ENCODE peak calls at places on chromosomes 5 and 9, in six cellular contexts. B is type B pancreatic cell, T is dorsolateral prefrontal cortex, O is heart right ventricle, L is choroid plexus epithelial cell, X is A549. Y is an unnamed sample.
A peak's percentile ranks its signal among the peaks of the same experiment; 100 is the strongest.

GRCh38 chr5:155024015-155024414 is 10.5 kb downstream of the KIF4B start:
- DNase-seq in O (no peak), B (no peak), T (no peak), X (no peak), L (no peak), Y (no peak)

GRCh38 chr9:133101356-133102189 is 19.5 kb downstream of the RALGDS start:
- DNase-seq in O (no peak), X (no peak), B (no peak), T (no peak), L (no peak), Y (no peak)

GRCh38 chr5:176441921-176442323 is 6.3 kb upstream of the FAF2 start:
- DNase-seq in T (no peak), L (peak; percentile 41), B (no peak), O (no peak), X (no peak), Y (no peak)

GRCh38 chr9:87039809-87040392 is 92.6 kb upstream of the GAS1 start:
- DNase-seq in B (no peak), O (no peak), L (no peak), T (no peak), X (no peak), Y (no peak)

GRCh38 chr5:2755811-2756210 is 4.3 kb upstream of the IRX2 start:
- DNase-seq in L (no peak), B (no peak), X (no peak), O (no peak), T (no peak), Y (no peak)

GRCh38 chr5:133113331-133114061 is 61.7 kb downstream of the HSPA4 start:
- DNase-seq in X (no peak), T (peak; percentile 36), L (peak; percentile 63), B (no peak), O (no peak), Y (no peak)

GRCh38 chr9:114779352-114779845 is 26.4 kb downstream of the TNFSF15 start:
- DNase-seq in T (no peak), X (peak; percentile 56), L (no peak), O (peak; percentile 14), B (no peak), Y (no peak)

GRCh38 chr9:95574176-95574575 is 57.4 kb upstream of the PTCH1 start:
- DNase-seq in O (no peak), X (no peak), L (no peak), B (no peak), T (no peak), Y (no peak)

GRCh38 chr9:95379630-95380029 is 62.1 kb upstream of the FANCC start:
- DNase-seq in T (no peak), X (no peak), L (no peak), B (no peak), O (no peak), Y (no peak)

GRCh38 chr5:124581866-124582650 is 164.4 kb downstream of the ZNF608 start:
- DNase-seq in T (no peak), O (no peak), L (no peak), X (no peak), B (no peak), Y (no peak)

GRCh38 chr5:127536687-127537086 is 19.2 kb downstream of the PRRC1 start:
- DNase-seq in T (no peak), L (peak; percentile 38), B (no peak), O (no peak), X (peak; percentile 12), Y (no peak)

GRCh38 chr5:175816348-175816747 is 55.0 kb upstream of the CPLX2 start:
- DNase-seq in L (no peak), X (no peak), T (no peak), O (no peak), B (no peak), Y (no peak)

GRCh38 chr9:71249729-71250317 is 128.4 kb upstream of the TRPM3 start:
- DNase-seq in B (no peak), X (peak; percentile 55), O (no peak), L (peak; percentile 87), T (no peak), Y (no peak)

GRCh38 chr5:43042626-43043399 is 2.7 kb upstream of the ANXA2R start:
- DNase-seq in B (no peak), O (peak; percentile 74), L (peak; percentile 70), T (peak; percentile 63), X (no peak), Y (no peak)

GRCh38 chr9:92634712-92635605 is 35.0 kb downstream of the IPPK start:
- DNase-seq in B (peak; percentile 85), X (peak; percentile 92), O (peak; percentile 85), L (peak; percentile 87), T (peak; percentile 62), Y (peak; percentile 77)

GRCh38 chr5:57435701-57436134 is 46.9 kb downstream of the ACTBL2 start:
- DNase-seq in X (peak; percentile 30), B (no peak), O (no peak), T (no peak), L (peak; percentile 98), Y (no peak)

GRCh38 chr9:110762783-110763182 is 94.2 kb downstream of the MUSK start:
- DNase-seq in T (no peak), L (no peak), B (no peak), O (no peak), X (no peak), Y (no peak)

GRCh38 chr5:126972062-126972895 is 58.1 kb downstream of the MARCHF3 start:
- DNase-seq in T (no peak), B (no peak), X (no peak), O (no peak), L (peak; percentile 67), Y (no peak)

GRCh38 chr5:75363111-75363510 is 26.1 kb downstream of the HMGCR start:
- DNase-seq in O (no peak), L (no peak), T (no peak), X (no peak), B (no peak), Y (no peak)

GRCh38 chr9:121902483-121903135 is 190.5 kb downstream of the TTLL11 start:
- DNase-seq in L (peak; percentile 99), T (no peak), B (no peak), X (no peak), O (no peak), Y (no peak)

GRCh38 chr9:99491408-99492259 is 269.6 kb downstream of the SEC61B start:
- DNase-seq in B (no peak), L (peak; percentile 81), O (no peak), X (no peak), T (no peak), Y (no peak)

GRCh38 chr5:120464627-120465280 is 654 bp downstream of the PRR16 start:
- DNase-seq in T (peak; percentile 25), B (no peak), X (no peak), L (peak; percentile 65), O (peak; percentile 60), Y (no peak)

GRCh38 chr9:106286249-106286648 is 576.7 kb upstream of the ZNF462 start:
- DNase-seq in O (no peak), X (peak; percentile 0), B (no peak), T (no peak), L (no peak), Y (no peak)

GRCh38 chr9:136262671-136263178 is 17.1 kb upstream of the QSOX2 start:
- DNase-seq in O (no peak), L (no peak), T (no peak), B (no peak), X (no peak), Y (no peak)

GRCh38 chr9:95801797-95802196 is 73.7 kb upstream of the ERCC6L2 start:
- DNase-seq in T (no peak), O (no peak), L (no peak), X (no peak), B (no peak), Y (no peak)

GRCh38 chr9:126521976-126522590 is 91.6 kb upstream of the LMX1B start:
- DNase-seq in B (no peak), T (no peak), L (no peak), X (no peak), O (no peak), Y (no peak)

GRCh38 chr9:126523621-126524111 is 90.1 kb upstream of the LMX1B start:
- DNase-seq in X (no peak), O (no peak), L (no peak), B (no peak), T (no peak), Y (no peak)

GRCh38 chr9:126521551-126521950 is 92.2 kb upstream of the LMX1B start:
- DNase-seq in O (no peak), L (no peak), X (no peak), B (no peak), T (no peak), Y (no peak)

GRCh38 chr9:126524353-126525077 is 89.2 kb upstream of the LMX1B start:
- DNase-seq in X (no peak), O (no peak), T (no peak), B (no peak), L (no peak), Y (no peak)

DNA sequence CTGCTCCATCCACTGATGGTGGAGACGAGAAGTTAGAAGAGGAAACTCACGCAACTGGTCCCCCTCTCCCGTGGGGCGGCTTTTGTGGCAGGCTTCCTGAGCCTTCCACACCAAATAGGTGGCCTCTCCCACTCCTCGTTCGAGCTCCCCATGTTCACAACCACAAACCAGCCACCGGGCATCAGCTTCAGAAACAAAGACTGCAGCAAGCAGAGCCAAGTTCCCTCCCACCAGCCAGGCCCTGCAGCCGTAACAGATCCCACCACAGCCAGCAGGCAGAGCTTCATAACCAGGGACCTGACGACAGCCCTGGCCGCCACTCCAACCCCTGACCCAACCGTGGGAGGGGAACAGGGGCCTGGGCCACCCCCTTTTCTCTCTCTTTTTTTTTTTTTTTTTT is 90.8 kb upstream of the LMX1B start:
- DNase-seq in T (no peak), O (no peak), L (no peak), X (no peak), B (no peak), Y (no peak)
- TF ChIP-seq CTCF in T (no peak), O (no peak), L (no peak), X (no peak), B (no peak), Y (no peak)

GRCh38 chr9:37407468-37407867 is 15.0 kb upstream of the GRHPR start:
- DNase-seq in X (peak; percentile 43), L (no peak), B (no peak), O (no peak), T (no peak), Y (no peak)
- TF ChIP-seq CTCF in X (peak; percentile 29), L (peak; percentile 39), B (peak; percentile 47), O (no peak), T (no peak), Y (no peak)

DNA sequence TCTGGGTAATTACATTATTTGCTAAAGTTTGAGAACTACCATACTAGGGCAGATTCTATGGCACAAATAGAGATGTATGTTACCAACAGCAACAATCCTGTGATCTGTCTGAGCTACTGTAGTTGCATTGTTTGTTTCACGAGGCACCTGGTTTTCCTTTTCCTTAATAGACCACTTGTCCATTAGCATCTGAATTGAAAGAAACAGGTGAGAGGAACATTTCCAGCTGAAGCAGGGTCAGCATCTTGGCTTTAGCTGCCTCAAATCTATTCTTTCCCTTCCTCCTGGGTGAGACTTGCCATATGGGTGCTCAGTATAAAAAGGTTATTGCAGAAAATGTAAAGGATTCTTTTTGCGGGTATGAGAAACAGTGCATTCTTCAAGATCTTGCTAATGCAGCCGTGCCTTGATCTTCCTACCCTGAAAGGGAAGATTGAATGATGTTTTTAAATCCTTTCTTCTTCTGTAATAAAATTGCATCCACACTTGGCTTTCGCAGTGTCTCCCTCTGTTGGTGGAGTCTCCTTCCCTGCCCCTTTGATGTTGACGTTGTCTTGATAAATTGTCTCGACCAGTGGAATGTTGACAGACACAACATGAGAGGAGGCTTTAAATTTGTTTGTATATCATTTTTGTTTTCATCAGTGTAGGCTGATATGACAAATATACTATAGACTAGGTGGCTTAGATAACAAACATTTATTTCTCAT is 118.0 kb upstream of the BRINP1 start:
- DNase-seq in B (no peak), T (no peak), O (no peak), L (no peak), X (no peak), Y (no peak)
- TF ChIP-seq CTCF in B (no peak), T (no peak), O (no peak), L (no peak), X (no peak), Y (no peak)

GRCh38 chr5:137831526-137831925 is 36.1 kb upstream of the MYOT start:
- DNase-seq in T (no peak), X (no peak), O (no peak), B (no peak), L (peak; percentile 8), Y (no peak)
- TF ChIP-seq CTCF in T (peak; percentile 18), X (no peak), O (peak; percentile 46), B (peak; percentile 55), L (no peak), Y (no peak)

Y was measured in omental fat pad.